ENCODE peak calls at places on chromosomes 2 and 18, in seven cellular contexts. N, P, B, A, M, O and V are unnamed samples.

GRCh38 chr2:207332473-207333212 is 166.9 kb upstream of the KLF7 start:
- DNase-seq in P (peak), N (no peak), O (no peak), A (no peak), B (no peak), M (no peak), V (no peak)

GRCh38 chr2:109069430-109070194 is 59.4 kb upstream of the SH3RF3 start:
- DNase-seq in M (no peak), B (no peak), P (no peak), O (no peak), N (no peak), A (no peak), V (peak)

GRCh38 chr2:72139871-72140620 is 7.6 kb downstream of the CYP26B1 start:
- DNase-seq in B (no peak), N (no peak), O (no peak), P (no peak), M (no peak), A (no peak), V (no peak)

GRCh38 chr2:49294225-49294624 is 139.9 kb upstream of the FSHR start:
- DNase-seq in A (no peak), B (no peak), M (no peak), P (no peak), O (no peak), N (no peak), V (no peak)

GRCh38 chr18:13229021-13229671 is 10.6 kb downstream of the LDLRAD4 start:
- DNase-seq in N (no peak), M (no peak), O (no peak), A (no peak), B (no peak), P (no peak), V (no peak)

GRCh38 chr2:215435809-215436704 is at the start of gene FN1:
- DNase-seq in M (peak), P (peak), N (peak), B (peak), O (peak), A (peak), V (peak)

GRCh38 chr2:55282110-55282917 is 13.3 kb upstream of the MTIF2 start:
- DNase-seq in P (peak), N (peak), A (peak), M (peak), O (peak), B (peak), V (peak)

GRCh38 chr2:45261746-45262145 is 252.5 kb upstream of the SIX2 start:
- DNase-seq in M (no peak), A (no peak), O (no peak), N (no peak), P (no peak), B (no peak), V (no peak)

GRCh38 chr2:160561551-160562280 is 68.1 kb upstream of the RBMS1 start:
- DNase-seq in P (peak), N (no peak), A (peak), M (no peak), O (no peak), B (no peak), V (no peak)

GRCh38 chr2:53504507-53504906 is 263.1 kb upstream of the CHAC2 start:
- DNase-seq in N (no peak), B (no peak), M (no peak), A (no peak), O (no peak), P (no peak), V (no peak)

GRCh38 chr18:76476665-76477561 is 18.1 kb downstream of the ZNF516 start:
- DNase-seq in M (no peak), A (peak), P (peak), O (no peak), N (no peak), B (no peak), V (no peak)

GRCh38 chr18:48035556-48035860 is 105.0 kb upstream of the SMAD2 start:
- DNase-seq in N (no peak), M (no peak), P (no peak), B (no peak), O (no peak), A (no peak), V (no peak)

GRCh38 chr2:204877691-204878090 is 332.4 kb downstream of the PARD3B start:
- DNase-seq in P (no peak), N (no peak), M (no peak), A (no peak), B (no peak), O (no peak), V (no peak)

GRCh38 chr2:200878289-200878688 is 10.6 kb downstream of the PPIL3 start:
- DNase-seq in O (no peak), N (no peak), B (no peak), P (no peak), A (no peak), M (no peak), V (no peak)

GRCh38 chr2:8021942-8022341 is 659.9 kb upstream of the ID2 start:
- DNase-seq in M (no peak), P (no peak), N (no peak), B (no peak), A (no peak), O (no peak), V (no peak)

GRCh38 chr2:222993920-222994650 is 57.9 kb upstream of the KCNE4 start:
- DNase-seq in B (peak), M (no peak), A (peak), N (peak), O (peak), P (peak), V (peak)

GRCh38 chr2:240299710-240300068 is 135.8 kb upstream of the GPC1 start:
- DNase-seq in M (no peak), A (no peak), B (no peak), N (no peak), O (no peak), P (no peak), V (no peak)

GRCh38 chr2:1606421-1607235 is 137.7 kb downstream of the PXDN start:
- DNase-seq in B (no peak), A (no peak), P (peak), O (no peak), N (no peak), M (no peak), V (no peak)

GRCh38 chr2:9654429-9655100 is 23.8 kb upstream of the YWHAQ start:
- DNase-seq in N (no peak), M (no peak), A (no peak), B (no peak), P (no peak), O (no peak), V (no peak)

GRCh38 chr2:25290811-25291510 is 50.8 kb downstream of the DNMT3A start:
- DNase-seq in P (peak), N (no peak), A (no peak), B (no peak), M (peak), O (no peak), V (peak)

GRCh38 chr2:46873632-46874068 is 42.0 kb downstream of the MCFD2 start:
- DNase-seq in B (peak), O (peak), P (peak), N (peak), A (peak), M (peak), V (peak)

GRCh38 chr2:102041351-102041750 is 49.6 kb downstream of the IL1R2 start:
- DNase-seq in P (peak), M (no peak), B (peak), O (no peak), A (no peak), N (no peak), V (peak)

GRCh38 chr2:105907159-105907558 is 162.4 kb downstream of the NCK2 start:
- DNase-seq in P (no peak), A (no peak), B (no peak), M (no peak), N (no peak), O (no peak), V (no peak)

GRCh38 chr2:238684362-238685326 is 163.2 kb upstream of the TWIST2 start:
- DNase-seq in A (peak), N (peak), O (no peak), B (peak), M (no peak), P (peak), V (no peak)

GRCh38 chr2:124328397-124328796 is 303.3 kb downstream of the CNTNAP5 start:
- DNase-seq in O (no peak), N (no peak), M (no peak), P (no peak), A (no peak), B (no peak), V (no peak)

GRCh38 chr2:46887028-46887885 is 28.3 kb downstream of the MCFD2 start:
- DNase-seq in M (no peak), N (no peak), O (no peak), A (no peak), B (no peak), P (peak), V (no peak)

GRCh38 chr2:9346885-9347284 is 76.4 kb downstream of the ITGB1BP1 start:
- DNase-seq in P (no peak), A (no peak), O (no peak), N (no peak), B (no peak), M (no peak), V (no peak)

GRCh38 chr2:215850380-215850779 is 163.0 kb downstream of the MREG start:
- DNase-seq in M (no peak), P (peak), A (no peak), B (no peak), N (no peak), O (no peak), V (no peak)

GRCh38 chr2:3610415-3610814 is 15.5 kb downstream of the COLEC11 start:
- DNase-seq in P (no peak), M (no peak), N (no peak), A (no peak), B (no peak), O (no peak), V (no peak)

GRCh38 chr2:203909192-203909945 is 27.2 kb upstream of the ICOS start:
- DNase-seq in N (no peak), O (no peak), M (peak), A (peak), B (peak), P (peak), V (no peak)

GRCh38 chr2:60091311-60091710 is 462.1 kb downstream of the BCL11A start:
- DNase-seq in P (no peak), O (no peak), M (no peak), N (no peak), B (no peak), A (no peak), V (no peak)

GRCh38 chr2:109214651-109215371 is 85.8 kb downstream of the SH3RF3 start:
- DNase-seq in M (no peak), A (no peak), P (no peak), N (no peak), O (no peak), B (no peak), V (no peak)

GRCh38 chr2:162233197-162233596 is 10.0 kb downstream of the FAP start:
- DNase-seq in N (no peak), B (peak), P (peak), A (no peak), O (no peak), M (no peak), V (no peak)

GRCh38 chr2:56680971-56681631 is 497.3 kb downstream of the CCDC85A start:
- DNase-seq in B (no peak), N (no peak), P (peak), A (peak), O (no peak), M (no peak), V (no peak)

GRCh38 chr2:38697116-38697840 is 31.4 kb downstream of the GALM start:
- DNase-seq in O (no peak), P (no peak), B (no peak), M (no peak), A (no peak), N (no peak), V (no peak)

GRCh38 chr2:235005603-235006259 is 53.9 kb downstream of the SH3BP4 start:
- DNase-seq in P (no peak), A (no peak), O (no peak), N (peak), B (no peak), M (no peak), V (no peak)

GRCh38 chr18:36628435-36629094 is 200.2 kb downstream of the TPGS2 start:
- DNase-seq in B (no peak), M (no peak), P (peak), O (no peak), A (no peak), N (no peak), V (no peak)

GRCh38 chr18:41655074-41655473 is 300.0 kb upstream of the PIK3C3 start:
- DNase-seq in P (no peak), M (no peak), A (no peak), B (no peak), N (no peak), O (no peak), V (no peak)

DNA sequence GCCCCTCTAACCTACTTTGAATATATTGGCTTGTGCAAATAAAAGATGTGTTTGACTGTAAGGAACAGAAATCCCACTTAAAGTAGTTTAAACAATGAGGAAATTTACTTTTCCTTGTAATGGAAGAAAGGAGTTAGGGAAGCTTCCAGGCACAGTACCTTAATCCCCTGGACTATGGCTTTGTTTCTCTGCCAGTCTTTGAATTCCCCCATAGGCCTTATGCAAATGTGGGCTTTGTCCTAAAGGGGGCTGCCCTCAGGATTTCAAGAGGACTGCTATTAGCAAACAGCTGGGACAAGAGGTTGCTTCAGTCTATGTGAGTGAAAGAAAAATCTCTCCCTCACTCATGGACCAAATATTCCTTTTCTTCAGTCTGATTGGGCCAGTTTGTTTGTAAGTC is 255.1 kb upstream of the THSD7B start:
- DNase-seq in O (no peak), P (no peak), N (no peak), A (no peak), B (no peak), M (no peak), V (no peak)
- H3K4me3 ChIP-seq in O (no peak), P (no peak), N (no peak), A (no peak), B (no peak), M (no peak), V (no peak)

DNA sequence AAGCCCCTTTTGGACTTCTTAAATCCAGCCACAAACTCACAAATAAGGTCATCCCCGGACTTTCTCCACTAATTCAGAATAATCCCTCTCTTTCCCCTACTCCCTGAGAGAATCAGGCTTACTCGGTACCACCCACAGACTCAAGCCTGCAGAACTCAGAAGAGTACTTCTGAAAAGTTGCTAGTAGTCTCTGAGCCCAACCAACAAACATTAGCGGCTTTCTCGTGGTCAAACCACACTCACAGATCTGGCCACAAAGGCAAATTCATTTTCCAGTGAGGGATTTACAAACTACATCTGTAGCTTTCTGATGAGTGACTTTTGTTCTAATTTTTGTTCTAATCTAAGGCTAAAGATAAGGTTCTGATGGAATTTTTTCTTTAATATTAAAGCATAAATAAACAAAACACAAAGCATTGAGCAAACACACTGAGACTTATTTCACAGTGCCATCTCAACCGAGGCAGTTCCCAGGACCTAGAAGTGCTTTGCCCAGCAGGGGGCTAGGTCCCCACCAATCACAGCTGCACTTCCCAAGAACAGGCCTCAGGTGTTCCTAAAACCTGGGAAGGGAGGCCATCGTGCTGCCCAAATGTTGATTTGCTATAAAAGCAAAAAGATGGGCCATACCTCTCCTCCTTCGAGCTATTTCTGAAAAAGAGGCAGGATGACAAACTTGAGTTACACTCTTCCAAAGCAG is 110.7 kb downstream of the COLEC12 start:
- DNase-seq in N (no peak), M (no peak), A (no peak), P (peak), B (no peak), O (no peak), V (no peak)
- TF ChIP-seq CTCF in N (no peak), M (peak), A (no peak), P (peak), B (no peak), O (no peak), V (no peak)

GRCh38 chr2:30801821-30802455 is 5.3 kb downstream of the CAPN13 start:
- DNase-seq in N (no peak), B (no peak), M (no peak), A (no peak), P (no peak), O (no peak), V (no peak)

GRCh38 chr2:30800159-30800558 is 7.1 kb downstream of the CAPN13 start:
- DNase-seq in B (no peak), N (no peak), P (no peak), A (no peak), M (no peak), O (no peak), V (no peak)

GRCh38 chr2:30803281-30803680 is 4.0 kb downstream of the CAPN13 start:
- DNase-seq in N (no peak), A (no peak), O (no peak), M (no peak), B (no peak), P (no peak), V (no peak)

GRCh38 chr2:30798536-30798991 is 8.7 kb downstream of the CAPN13 start:
- DNase-seq in M (no peak), B (no peak), O (no peak), A (no peak), N (no peak), P (no peak), V (no peak)

DNA sequence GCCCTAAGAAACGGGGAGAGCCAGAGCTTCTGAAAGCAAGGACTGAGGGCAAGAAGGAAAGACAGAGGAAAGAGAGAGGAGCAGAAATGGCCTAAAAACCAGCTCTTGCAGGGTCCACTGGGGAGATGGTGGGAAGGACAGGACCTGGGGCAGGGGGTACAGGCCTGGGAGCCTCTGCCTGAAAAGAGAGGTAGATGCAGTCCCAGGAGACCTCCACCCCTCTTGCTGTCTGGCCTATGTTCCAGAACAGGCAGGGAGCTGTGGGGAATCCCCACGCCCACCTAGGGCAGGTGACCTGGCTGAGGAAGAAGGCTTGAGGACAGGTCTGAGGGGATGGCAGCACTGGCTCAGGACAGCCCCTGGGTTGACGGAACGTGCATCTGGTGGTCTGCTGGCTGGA is 4.6 kb downstream of the CAPN13 start:
- DNase-seq in N (no peak), P (no peak), M (no peak), O (no peak), A (no peak), B (no peak), V (no peak)
- TF ChIP-seq POLR2A in N (no peak), P (no peak), M (no peak), O (no peak), A (no peak), B (no peak), V (no peak)

GRCh38 chr18:10533111-10533510 is 7.3 kb downstream of the NAPG start:
- DNase-seq in P (no peak), O (no peak), M (no peak), A (no peak), N (no peak), B (no peak), V (no peak)
- H3K4me3 ChIP-seq in P (no peak), O (no peak), M (no peak), A (no peak), N (no peak), B (no peak), V (no peak)